ENCODE peak calls at places on chromosome 18, in six cellular contexts. One of them, this sample, is unnamed.

GRCh38 chr18:48902023-48902855 is 48.5 kb downstream of the SMAD7 start:
- DNase-seq in substantia nigra: peak; percentile 21
- DNase-seq in astrocyte: peak; percentile 91
- DNase-seq in anterior cingulate cortex: no peak
- DNase-seq in activated T-cell treated with anti-CD3 and anti-CD28 coated beads for 24 hours: no peak
- DNase-seq in NCI-H1092 treated with DMSO at 0.1 percent for 48 hours: peak; percentile 93
- DNase-seq in this sample: peak; percentile 88

GRCh38 chr18:61587865-61588264 is 254.6 kb downstream of the CDH20 start:
- DNase-seq in substantia nigra: no peak
- DNase-seq in astrocyte: no peak
- DNase-seq in anterior cingulate cortex: no peak
- DNase-seq in activated T-cell treated with anti-CD3 and anti-CD28 coated beads for 24 hours: no peak
- DNase-seq in NCI-H1092 treated with DMSO at 0.1 percent for 48 hours: no peak
- DNase-seq in this sample: no peak

GRCh38 chr18:51196116-51196810 is 1.2 kb downstream of the MEX3C start:
- DNase-seq in substantia nigra: peak; percentile 47
- DNase-seq in astrocyte: no peak
- DNase-seq in anterior cingulate cortex: no peak
- DNase-seq in activated T-cell treated with anti-CD3 and anti-CD28 coated beads for 24 hours: peak; percentile 30
- DNase-seq in NCI-H1092 treated with DMSO at 0.1 percent for 48 hours: peak; percentile 61
- DNase-seq in this sample: no peak

GRCh38 chr18:55404811-55405654 is 183.0 kb downstream of the TCF4 start:
- DNase-seq in substantia nigra: no peak
- DNase-seq in astrocyte: no peak
- DNase-seq in anterior cingulate cortex: no peak
- DNase-seq in activated T-cell treated with anti-CD3 and anti-CD28 coated beads for 24 hours: no peak
- DNase-seq in NCI-H1092 treated with DMSO at 0.1 percent for 48 hours: peak; percentile 67
- DNase-seq in this sample: no peak

GRCh38 chr18:41703744-41704530 is 251.1 kb upstream of the PIK3C3 start:
- DNase-seq in substantia nigra: no peak
- DNase-seq in astrocyte: peak; percentile 45
- DNase-seq in anterior cingulate cortex: no peak
- DNase-seq in activated T-cell treated with anti-CD3 and anti-CD28 coated beads for 24 hours: no peak
- DNase-seq in NCI-H1092 treated with DMSO at 0.1 percent for 48 hours: no peak
- DNase-seq in this sample: no peak

GRCh38 chr18:48949051-48949605 is 1.6 kb downstream of the SMAD7 start:
- DNase-seq in substantia nigra: peak; percentile 61
- DNase-seq in astrocyte: no peak
- DNase-seq in anterior cingulate cortex: no peak
- DNase-seq in activated T-cell treated with anti-CD3 and anti-CD28 coated beads for 24 hours: no peak
- DNase-seq in NCI-H1092 treated with DMSO at 0.1 percent for 48 hours: peak; percentile 54
- DNase-seq in this sample: peak; percentile 61

GRCh38 chr18:44823286-44823685 is 142.6 kb downstream of the SETBP1 start:
- DNase-seq in substantia nigra: no peak
- DNase-seq in astrocyte: no peak
- DNase-seq in anterior cingulate cortex: no peak
- DNase-seq in activated T-cell treated with anti-CD3 and anti-CD28 coated beads for 24 hours: no peak
- DNase-seq in NCI-H1092 treated with DMSO at 0.1 percent for 48 hours: no peak
- DNase-seq in this sample: no peak

GRCh38 chr18:68435581-68435980 is 279.3 kb downstream of the TMX3 start:
- DNase-seq in substantia nigra: no peak
- DNase-seq in astrocyte: no peak
- DNase-seq in anterior cingulate cortex: no peak
- DNase-seq in activated T-cell treated with anti-CD3 and anti-CD28 coated beads for 24 hours: no peak
- DNase-seq in NCI-H1092 treated with DMSO at 0.1 percent for 48 hours: no peak
- DNase-seq in this sample: no peak

GRCh38 chr18:53909668-53910067 is 314.8 kb downstream of the MBD2 start:
- DNase-seq in substantia nigra: no peak
- DNase-seq in astrocyte: no peak
- DNase-seq in anterior cingulate cortex: no peak
- DNase-seq in activated T-cell treated with anti-CD3 and anti-CD28 coated beads for 24 hours: no peak
- DNase-seq in NCI-H1092 treated with DMSO at 0.1 percent for 48 hours: no peak
- DNase-seq in this sample: no peak

GRCh38 chr18:527136-527535 is 26.6 kb upstream of the COLEC12 start:
- DNase-seq in substantia nigra: no peak
- DNase-seq in astrocyte: peak; percentile 50
- DNase-seq in anterior cingulate cortex: no peak
- DNase-seq in activated T-cell treated with anti-CD3 and anti-CD28 coated beads for 24 hours: no peak
- DNase-seq in NCI-H1092 treated with DMSO at 0.1 percent for 48 hours: no peak
- DNase-seq in this sample: no peak

GRCh38 chr18:48024009-48024512 is 93.6 kb upstream of the SMAD2 start:
- DNase-seq in substantia nigra: no peak
- DNase-seq in astrocyte: no peak
- DNase-seq in anterior cingulate cortex: no peak
- DNase-seq in activated T-cell treated with anti-CD3 and anti-CD28 coated beads for 24 hours: no peak
- DNase-seq in NCI-H1092 treated with DMSO at 0.1 percent for 48 hours: no peak
- DNase-seq in this sample: no peak

GRCh38 chr18:5049124-5049523 is 147.9 kb downstream of the AKAIN1 start:
- DNase-seq in substantia nigra: no peak
- DNase-seq in astrocyte: no peak
- DNase-seq in anterior cingulate cortex: no peak
- DNase-seq in activated T-cell treated with anti-CD3 and anti-CD28 coated beads for 24 hours: no peak
- DNase-seq in NCI-H1092 treated with DMSO at 0.1 percent for 48 hours: no peak
- DNase-seq in this sample: no peak

GRCh38 chr18:62402342-62402948 is 77.3 kb downstream of the TNFRSF11A start:
- DNase-seq in substantia nigra: no peak
- DNase-seq in astrocyte: no peak
- DNase-seq in anterior cingulate cortex: no peak
- DNase-seq in activated T-cell treated with anti-CD3 and anti-CD28 coated beads for 24 hours: no peak
- DNase-seq in NCI-H1092 treated with DMSO at 0.1 percent for 48 hours: no peak
- DNase-seq in this sample: no peak

GRCh38 chr18:65754121-65754520 is 3.3 kb downstream of the CDH7 start:
- DNase-seq in substantia nigra: no peak
- DNase-seq in astrocyte: peak; percentile 31
- DNase-seq in anterior cingulate cortex: no peak
- DNase-seq in activated T-cell treated with anti-CD3 and anti-CD28 coated beads for 24 hours: no peak
- DNase-seq in NCI-H1092 treated with DMSO at 0.1 percent for 48 hours: peak; percentile 48
- DNase-seq in this sample: no peak

GRCh38 chr18:78624646-78625279 is 354.9 kb upstream of the SALL3 start:
- DNase-seq in substantia nigra: no peak
- DNase-seq in astrocyte: no peak
- DNase-seq in anterior cingulate cortex: no peak
- DNase-seq in activated T-cell treated with anti-CD3 and anti-CD28 coated beads for 24 hours: no peak
- DNase-seq in NCI-H1092 treated with DMSO at 0.1 percent for 48 hours: no peak
- DNase-seq in this sample: no peak

GRCh38 chr18:79458131-79458838 is 62.6 kb downstream of the NFATC1 start:
- DNase-seq in substantia nigra: peak; percentile 11
- DNase-seq in astrocyte: peak; percentile 91
- DNase-seq in anterior cingulate cortex: no peak
- DNase-seq in activated T-cell treated with anti-CD3 and anti-CD28 coated beads for 24 hours: no peak
- DNase-seq in NCI-H1092 treated with DMSO at 0.1 percent for 48 hours: no peak
- DNase-seq in this sample: peak; percentile 67

GRCh38 chr18:66548747-66549146 is 55.1 kb downstream of the CDH19 start:
- DNase-seq in substantia nigra: no peak
- DNase-seq in astrocyte: no peak
- DNase-seq in anterior cingulate cortex: no peak
- DNase-seq in activated T-cell treated with anti-CD3 and anti-CD28 coated beads for 24 hours: no peak
- DNase-seq in NCI-H1092 treated with DMSO at 0.1 percent for 48 hours: no peak
- DNase-seq in this sample: no peak

GRCh38 chr18:3885209-3885792 is 435.3 kb downstream of the TGIF1 start:
- DNase-seq in substantia nigra: no peak
- DNase-seq in astrocyte: no peak
- DNase-seq in anterior cingulate cortex: no peak
- DNase-seq in activated T-cell treated with anti-CD3 and anti-CD28 coated beads for 24 hours: no peak
- DNase-seq in NCI-H1092 treated with DMSO at 0.1 percent for 48 hours: no peak
- DNase-seq in this sample: no peak

GRCh38 chr18:50429207-50429948 is 54.5 kb downstream of the SKA1 start:
- DNase-seq in substantia nigra: no peak
- DNase-seq in astrocyte: no peak
- DNase-seq in anterior cingulate cortex: no peak
- DNase-seq in activated T-cell treated with anti-CD3 and anti-CD28 coated beads for 24 hours: no peak
- DNase-seq in NCI-H1092 treated with DMSO at 0.1 percent for 48 hours: peak; percentile 69
- DNase-seq in this sample: peak; percentile 43

GRCh38 chr18:14074187-14074586 is 58.0 kb downstream of the ZNF519 start:
- DNase-seq in substantia nigra: no peak
- DNase-seq in astrocyte: no peak
- DNase-seq in anterior cingulate cortex: no peak
- DNase-seq in activated T-cell treated with anti-CD3 and anti-CD28 coated beads for 24 hours: no peak
- DNase-seq in NCI-H1092 treated with DMSO at 0.1 percent for 48 hours: no peak
- DNase-seq in this sample: no peak

GRCh38 chr18:40493316-40493715 is 1461.7 kb upstream of the PIK3C3 start:
- DNase-seq in substantia nigra: no peak
- DNase-seq in astrocyte: no peak
- DNase-seq in anterior cingulate cortex: no peak
- DNase-seq in activated T-cell treated with anti-CD3 and anti-CD28 coated beads for 24 hours: no peak
- DNase-seq in NCI-H1092 treated with DMSO at 0.1 percent for 48 hours: no peak
- DNase-seq in this sample: no peak

GRCh38 chr18:79393626-79394401 is 1.9 kb upstream of the NFATC1 start:
- DNase-seq in substantia nigra: no peak
- DNase-seq in astrocyte: peak; percentile 68
- DNase-seq in anterior cingulate cortex: peak; percentile 31
- DNase-seq in activated T-cell treated with anti-CD3 and anti-CD28 coated beads for 24 hours: no peak
- DNase-seq in NCI-H1092 treated with DMSO at 0.1 percent for 48 hours: peak; percentile 68
- DNase-seq in this sample: peak; percentile 50

GRCh38 chr18:32588191-32588590 is 117.5 kb upstream of the GAREM1 start:
- DNase-seq in substantia nigra: no peak
- DNase-seq in astrocyte: no peak
- DNase-seq in anterior cingulate cortex: no peak
- DNase-seq in activated T-cell treated with anti-CD3 and anti-CD28 coated beads for 24 hours: no peak
- DNase-seq in NCI-H1092 treated with DMSO at 0.1 percent for 48 hours: no peak
- DNase-seq in this sample: no peak

GRCh38 chr18:75429975-75430374 is 2.5 kb upstream of the SMIM21 start:
- DNase-seq in substantia nigra: no peak
- DNase-seq in astrocyte: peak; percentile 89
- DNase-seq in anterior cingulate cortex: no peak
- DNase-seq in activated T-cell treated with anti-CD3 and anti-CD28 coated beads for 24 hours: no peak
- DNase-seq in NCI-H1092 treated with DMSO at 0.1 percent for 48 hours: no peak
- DNase-seq in this sample: no peak

GRCh38 chr18:44098551-44099098 is 582.1 kb upstream of the SETBP1 start:
- DNase-seq in substantia nigra: no peak
- DNase-seq in astrocyte: peak; percentile 31
- DNase-seq in anterior cingulate cortex: no peak
- DNase-seq in activated T-cell treated with anti-CD3 and anti-CD28 coated beads for 24 hours: no peak
- DNase-seq in NCI-H1092 treated with DMSO at 0.1 percent for 48 hours: peak; percentile 37
- DNase-seq in this sample: peak; percentile 15

GRCh38 chr18:28875059-28875458 is 698.1 kb upstream of the CDH2 start:
- DNase-seq in substantia nigra: no peak
- DNase-seq in astrocyte: peak; percentile 75
- DNase-seq in anterior cingulate cortex: no peak
- DNase-seq in activated T-cell treated with anti-CD3 and anti-CD28 coated beads for 24 hours: no peak
- DNase-seq in NCI-H1092 treated with DMSO at 0.1 percent for 48 hours: no peak
- DNase-seq in this sample: peak; percentile 80

GRCh38 chr18:69686861-69687260 is 260.8 kb downstream of the CD226 start:
- DNase-seq in substantia nigra: no peak
- DNase-seq in astrocyte: no peak
- DNase-seq in anterior cingulate cortex: no peak
- DNase-seq in activated T-cell treated with anti-CD3 and anti-CD28 coated beads for 24 hours: no peak
- DNase-seq in NCI-H1092 treated with DMSO at 0.1 percent for 48 hours: no peak
- DNase-seq in this sample: no peak

GRCh38 chr18:9008203-9008708 is 94.2 kb upstream of the NDUFV2 start:
- DNase-seq in substantia nigra: no peak
- DNase-seq in astrocyte: no peak
- DNase-seq in anterior cingulate cortex: no peak
- DNase-seq in activated T-cell treated with anti-CD3 and anti-CD28 coated beads for 24 hours: no peak
- DNase-seq in NCI-H1092 treated with DMSO at 0.1 percent for 48 hours: no peak
- DNase-seq in this sample: no peak

GRCh38 chr18:79852561-79853302 is 55.0 kb downstream of the KCNG2 start:
- DNase-seq in substantia nigra: no peak
- DNase-seq in astrocyte: no peak
- DNase-seq in anterior cingulate cortex: no peak
- DNase-seq in activated T-cell treated with anti-CD3 and anti-CD28 coated beads for 24 hours: no peak
- DNase-seq in NCI-H1092 treated with DMSO at 0.1 percent for 48 hours: no peak
- DNase-seq in this sample: no peak

GRCh38 chr18:21163647-21164625 is 52.3 kb upstream of the ROCK1 start:
- DNase-seq in substantia nigra: no peak
- DNase-seq in astrocyte: peak; percentile 84
- DNase-seq in anterior cingulate cortex: no peak
- DNase-seq in activated T-cell treated with anti-CD3 and anti-CD28 coated beads for 24 hours: no peak
- DNase-seq in NCI-H1092 treated with DMSO at 0.1 percent for 48 hours: no peak
- DNase-seq in this sample: peak; percentile 18

GRCh38 chr18:76932026-76932819 is 109.9 kb downstream of the ZNF236 start:
- DNase-seq in substantia nigra: no peak
- DNase-seq in astrocyte: peak; percentile 33
- DNase-seq in anterior cingulate cortex: peak; percentile 8
- DNase-seq in activated T-cell treated with anti-CD3 and anti-CD28 coated beads for 24 hours: no peak
- DNase-seq in NCI-H1092 treated with DMSO at 0.1 percent for 48 hours: no peak
- DNase-seq in this sample: no peak

GRCh38 chr18:58230438-58231179 is 186.6 kb downstream of the NEDD4L start:
- DNase-seq in substantia nigra: no peak
- DNase-seq in astrocyte: no peak
- DNase-seq in anterior cingulate cortex: no peak
- DNase-seq in activated T-cell treated with anti-CD3 and anti-CD28 coated beads for 24 hours: no peak
- DNase-seq in NCI-H1092 treated with DMSO at 0.1 percent for 48 hours: no peak
- DNase-seq in this sample: peak; percentile 59

GRCh38 chr18:3500016-3500415 is 50.0 kb downstream of the TGIF1 start:
- DNase-seq in substantia nigra: no peak
- DNase-seq in astrocyte: peak; percentile 46
- DNase-seq in anterior cingulate cortex: no peak
- DNase-seq in activated T-cell treated with anti-CD3 and anti-CD28 coated beads for 24 hours: no peak
- DNase-seq in NCI-H1092 treated with DMSO at 0.1 percent for 48 hours: no peak
- DNase-seq in this sample: no peak

GRCh38 chr18:44090453-44090852 is 590.2 kb upstream of the SETBP1 start:
- DNase-seq in substantia nigra: no peak
- DNase-seq in astrocyte: no peak
- DNase-seq in anterior cingulate cortex: no peak
- DNase-seq in activated T-cell treated with anti-CD3 and anti-CD28 coated beads for 24 hours: no peak
- DNase-seq in NCI-H1092 treated with DMSO at 0.1 percent for 48 hours: no peak
- DNase-seq in this sample: no peak

GRCh38 chr18:31591628-31592027 is at the start of gene TTR:
- DNase-seq in substantia nigra: no peak
- DNase-seq in astrocyte: no peak
- DNase-seq in anterior cingulate cortex: no peak
- DNase-seq in activated T-cell treated with anti-CD3 and anti-CD28 coated beads for 24 hours: no peak
- DNase-seq in NCI-H1092 treated with DMSO at 0.1 percent for 48 hours: no peak
- DNase-seq in this sample: no peak

GRCh38 chr18:61643884-61644647 is 248.7 kb downstream of the RNF152 start:
- DNase-seq in substantia nigra: no peak
- DNase-seq in astrocyte: no peak
- DNase-seq in anterior cingulate cortex: no peak
- DNase-seq in activated T-cell treated with anti-CD3 and anti-CD28 coated beads for 24 hours: no peak
- DNase-seq in NCI-H1092 treated with DMSO at 0.1 percent for 48 hours: no peak
- DNase-seq in this sample: no peak

GRCh38 chr18:58726671-58727070 is 55.4 kb downstream of the MALT1 start:
- DNase-seq in substantia nigra: no peak
- DNase-seq in astrocyte: no peak
- DNase-seq in anterior cingulate cortex: no peak
- DNase-seq in activated T-cell treated with anti-CD3 and anti-CD28 coated beads for 24 hours: no peak
- DNase-seq in NCI-H1092 treated with DMSO at 0.1 percent for 48 hours: no peak
- DNase-seq in this sample: no peak

This sample was measured in kidney glomerular epithelial cell.